ENCODE peak calls at places on chromosomes 1 and 21, in eight cellular contexts. G is IMR-90; S is effector memory CD4-positive, alpha-beta T cell; K is heart right ventricle; P is uterus; A is breast epithelium; Q is H9; Y is endothelial cell of umbilical vein. V is an unnamed sample.

GRCh38 chr21:43318368-43318767 is 108.6 kb downstream of the SIK1 start:
- DNase-seq in G (no peak), S (no peak), K (no peak), P (no peak), A (no peak), Q (no peak), Y (no peak), V (no peak)

GRCh38 chr1:105100102-105100501 is 1350.4 kb downstream of the AMY1C start:
- DNase-seq in G (no peak), S (no peak), K (no peak), P (no peak), A (no peak), Q (no peak), Y (no peak), V (no peak)

GRCh38 chr1:225447001-225447615 is 19.3 kb upstream of the LBR start:
- DNase-seq in G (no peak), S (no peak), K (no peak), P (no peak), A (no peak), Q (no peak), Y (no peak), V (no peak)

GRCh38 chr1:82013702-82014101 is 213.0 kb downstream of the ADGRL2 start:
- DNase-seq in G (no peak), S (no peak), K (no peak), P (no peak), A (no peak), Q (no peak), Y (no peak), V (no peak)

GRCh38 chr1:229832695-229833094 is 206.6 kb downstream of the URB2 start:
- DNase-seq in G (no peak), S (no peak), K (no peak), P (no peak), A (no peak), Q (no peak), Y (no peak), V (no peak)

GRCh38 chr1:20442920-20443625 is 42.9 kb downstream of the CAMK2N1 start:
- DNase-seq in G (peak; percentile 17), S (no peak), K (no peak), P (no peak), A (no peak), Q (no peak), Y (no peak), V (no peak)

GRCh38 chr1:152347116-152347728 is 12.6 kb downstream of the FLG2 start:
- DNase-seq in G (peak; percentile 52), S (no peak), K (peak; percentile 41), P (no peak), A (peak; percentile 19), Q (no peak), Y (peak; percentile 63), V (peak; percentile 68)

GRCh38 chr1:200316148-200316803 is 93.6 kb downstream of the ZNF281 start:
- DNase-seq in G (no peak), S (no peak), K (no peak), P (no peak), A (no peak), Q (no peak), Y (no peak), V (no peak)

GRCh38 chr1:35298464-35298863 is 30.0 kb downstream of the ZMYM4 start:
- DNase-seq in G (peak; percentile 36), S (no peak), K (peak; percentile 34), P (peak; percentile 23), A (no peak), Q (peak; percentile 39), Y (peak; percentile 60), V (peak; percentile 20)

GRCh38 chr1:40637617-40638016 is 27.9 kb downstream of the RIMS3 start:
- DNase-seq in G (no peak), S (no peak), K (no peak), P (no peak), A (no peak), Q (no peak), Y (no peak), V (no peak)

GRCh38 chr1:62198781-62199125 is 4.1 kb downstream of the L1TD1 start:
- DNase-seq in G (no peak), S (no peak), K (no peak), P (no peak), A (no peak), Q (no peak), Y (no peak), V (no peak)

GRCh38 chr1:37721565-37721964 is 29.2 kb downstream of the CDCA8 start:
- DNase-seq in G (no peak), S (no peak), K (no peak), P (no peak), A (no peak), Q (peak; percentile 56), Y (no peak), V (no peak)

GRCh38 chr1:156550346-156550745 is 22.0 kb downstream of the IQGAP3 start:
- DNase-seq in G (no peak), S (no peak), K (peak; percentile 42), P (no peak), A (no peak), Q (no peak), Y (no peak), V (no peak)

GRCh38 chr1:64881281-64881680 is 85.1 kb downstream of the JAK1 start:
- DNase-seq in G (peak; percentile 79), S (no peak), K (no peak), P (no peak), A (no peak), Q (no peak), Y (no peak), V (no peak)

GRCh38 chr1:43705982-43706597 is 1.2 kb upstream of the ST3GAL3 start:
- DNase-seq in G (no peak), S (no peak), K (no peak), P (no peak), A (no peak), Q (peak; percentile 46), Y (peak; percentile 21), V (no peak)

GRCh38 chr1:8862528-8862927 is 16.0 kb downstream of the ENO1 start:
- DNase-seq in G (no peak), S (no peak), K (no peak), P (no peak), A (no peak), Q (peak; percentile 75), Y (peak; percentile 38), V (no peak)

GRCh38 chr1:25232866-25233784 is 823 bp upstream of the SYF2 start:
- DNase-seq in G (peak; percentile 80), S (peak; percentile 17), K (peak; percentile 83), P (peak; percentile 81), A (peak; percentile 82), Q (peak; percentile 90), Y (peak; percentile 71), V (peak; percentile 89)

GRCh38 chr1:109617291-109617801 is 2.1 kb downstream of the GNAT2 start:
- DNase-seq in G (peak; percentile 97), S (no peak), K (no peak), P (no peak), A (no peak), Q (peak; percentile 59), Y (peak; percentile 93), V (no peak)

GRCh38 chr1:151060241-151061011 is at the start of gene MLLT11:
- DNase-seq in G (peak; percentile 69), S (no peak), K (peak; percentile 68), P (peak; percentile 81), A (no peak), Q (peak; percentile 89), Y (peak; percentile 72), V (no peak)

GRCh38 chr1:41560496-41560895 is 76.0 kb upstream of the EDN2 start:
- DNase-seq in G (no peak), S (no peak), K (no peak), P (no peak), A (no peak), Q (no peak), Y (no peak), V (no peak)

GRCh38 chr1:59029366-59029765 is 245.5 kb upstream of the JUN start:
- DNase-seq in G (peak; percentile 38), S (no peak), K (no peak), P (no peak), A (no peak), Q (no peak), Y (peak; percentile 54), V (no peak)

GRCh38 chr1:68322837-68323687 is 90.7 kb upstream of the WLS start:
- DNase-seq in G (peak; percentile 47), S (no peak), K (no peak), P (no peak), A (peak; percentile 51), Q (no peak), Y (no peak), V (no peak)

DNA sequence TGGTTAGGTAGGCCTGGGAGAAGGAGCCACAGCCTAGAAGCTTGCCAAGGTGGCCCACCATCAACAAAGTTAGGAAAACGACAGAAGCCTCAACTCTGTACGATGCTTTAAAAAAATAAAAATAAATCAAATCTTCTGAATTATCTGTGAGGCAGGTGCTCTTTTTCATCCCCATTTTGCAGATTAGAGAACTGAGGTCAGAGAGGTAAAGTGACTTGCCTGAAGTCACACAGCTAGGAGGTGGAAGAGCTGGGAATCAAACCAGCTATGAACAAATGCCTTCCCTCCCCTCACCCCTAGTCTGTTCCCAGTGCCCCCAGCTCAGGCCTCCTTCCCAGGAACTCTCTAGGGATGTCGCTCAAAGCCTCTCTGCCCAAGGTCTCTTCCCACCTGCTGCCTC is 30.4 kb downstream of the EPHA2 start:
- DNase-seq in G (no peak), S (no peak), K (no peak), P (no peak), A (no peak), Q (no peak), Y (no peak), V (no peak)
- H3K4me1 ChIP-seq in G (peaks cover 13% of the 10 kb centered on the region), S (no peaks in the 10 kb centered on the region), K (peaks cover 18% of the 10 kb centered on the region), P (peaks cover 10% of the 10 kb centered on the region), A (no peaks in the 10 kb centered on the region), Q (peaks cover 2% of the 10 kb centered on the region), Y (no peaks in the 10 kb centered on the region), V (peaks cover 92% of the 10 kb centered on the region)

GRCh38 chr1:221290669-221291068 is 411.4 kb downstream of the HLX start:
- DNase-seq in G (no peak), S (no peak), K (no peak), P (no peak), A (no peak), Q (no peak), Y (no peak), V (no peak)
- H3K27me3 ChIP-seq in G (no peaks in the 10 kb centered on the region), S (no peaks in the 10 kb centered on the region), K (no peaks in the 10 kb centered on the region), P (no peaks in the 10 kb centered on the region), A (no peaks in the 10 kb centered on the region), Q (no peaks in the 10 kb centered on the region), Y (no peaks in the 10 kb centered on the region), V (no peaks in the 10 kb centered on the region)

DNA sequence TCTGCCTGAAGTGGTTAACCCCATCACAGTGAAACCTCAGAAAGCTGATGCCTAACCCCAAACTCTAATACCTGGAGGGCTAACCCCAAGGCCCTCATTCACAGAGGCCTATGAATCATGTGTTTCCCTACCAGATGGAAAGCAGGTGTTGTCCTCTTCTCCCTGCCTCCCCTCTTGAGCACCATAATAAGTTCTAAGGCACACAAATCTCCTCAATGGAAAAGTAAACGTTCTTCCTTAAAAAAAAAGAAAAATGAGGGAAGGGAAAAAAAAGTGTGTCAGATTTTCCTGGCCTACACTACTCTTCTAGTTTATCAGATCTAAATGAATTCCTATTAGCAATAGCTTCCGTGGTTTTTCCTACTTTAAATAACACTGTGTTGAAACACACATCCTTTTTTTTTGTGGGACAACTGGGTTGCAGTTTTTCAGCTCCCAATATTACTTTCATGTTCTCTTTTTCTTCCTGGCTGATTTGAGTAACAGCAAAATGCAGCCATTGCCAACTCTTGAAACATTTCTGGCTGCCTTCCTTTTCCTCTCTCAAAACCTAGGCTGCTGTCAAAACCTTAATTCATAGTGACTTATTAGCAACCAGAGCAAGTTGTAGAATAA is 43.2 kb downstream of the SLC44A3 start:
- DNase-seq in G (peak; percentile 64), S (no peak), K (no peak), P (peak; percentile 68), A (peak; percentile 35), Q (no peak), Y (peak; percentile 94), V (no peak)
- H3K4me1 ChIP-seq in G (peaks cover 32% of the 10 kb centered on the region), S (no peaks in the 10 kb centered on the region), K (peaks cover 39% of the 10 kb centered on the region), P (peaks cover 13% of the 10 kb centered on the region), A (peaks cover 10% of the 10 kb centered on the region), Q (peaks cover 20% of the 10 kb centered on the region), Y (peaks cover 33% of the 10 kb centered on the region), V (peaks cover 14% of the 10 kb centered on the region)

GRCh38 chr21:36247316-36247715 is 72.7 kb upstream of the MORC3 start:
- DNase-seq in G (peak; percentile 78), S (no peak), K (no peak), P (no peak), A (no peak), Q (no peak), Y (no peak), V (no peak)
- H3K27me3 ChIP-seq in G (no peaks in the 10 kb centered on the region), S (no peaks in the 10 kb centered on the region), K (no peaks in the 10 kb centered on the region), P (no peaks in the 10 kb centered on the region), A (no peaks in the 10 kb centered on the region), Q (no peaks in the 10 kb centered on the region), Y (no peaks in the 10 kb centered on the region), V (no peaks in the 10 kb centered on the region)

V was measured in Panc1.